ENCODE peak calls at places on chromosome 2, in eight cellular contexts. L, Y, B, G, J, N, W and R are unnamed samples.

GRCh38 chr2:227414846-227415245 is 27.1 kb upstream of the SCYGR1 start:
- DNase-seq in L (peak), Y (peak), B (peak), G (peak), J (no peak), N (peak), W (peak), R (no peak)

GRCh38 chr2:226607379-226607778 is 192.2 kb downstream of the IRS1 start:
- DNase-seq in L (no peak), Y (peak), B (no peak), G (peak), J (no peak), N (peak), W (no peak), R (no peak)

GRCh38 chr2:233165543-233165894 is 86.0 kb upstream of the ATG16L1 start:
- DNase-seq in L (no peak), Y (no peak), B (no peak), G (no peak), J (no peak), N (no peak), W (no peak), R (no peak)

GRCh38 chr2:3636586-3637310 is 21.3 kb upstream of the ALLC start:
- DNase-seq in L (no peak), Y (no peak), B (no peak), G (no peak), J (no peak), N (no peak), W (no peak), R (no peak)

GRCh38 chr2:196277002-196277401 is 105.6 kb upstream of the STK17B start:
- DNase-seq in L (peak), Y (peak), B (no peak), G (peak), J (peak), N (no peak), W (peak), R (peak)

GRCh38 chr2:38092196-38092902 is 16.4 kb upstream of the CYP1B1 start:
- DNase-seq in L (no peak), Y (peak), B (no peak), G (peak), J (no peak), N (peak), W (no peak), R (peak)

GRCh38 chr2:105038383-105039061 is 653 bp downstream of the MRPS9 start:
- DNase-seq in L (peak), Y (peak), B (no peak), G (peak), J (no peak), N (no peak), W (peak), R (no peak)

GRCh38 chr2:147937744-147938349 is 82.7 kb downstream of the ORC4 start:
- DNase-seq in L (peak), Y (peak), B (peak), G (peak), J (peak), N (no peak), W (peak), R (peak)

GRCh38 chr2:173146590-173146989 is 70.9 kb downstream of the MAP3K20 start:
- DNase-seq in L (peak), Y (peak), B (no peak), G (no peak), J (no peak), N (no peak), W (no peak), R (no peak)

GRCh38 chr2:67645280-67646255 is 248.4 kb downstream of the ETAA1 start:
- DNase-seq in L (no peak), Y (peak), B (no peak), G (no peak), J (no peak), N (peak), W (no peak), R (no peak)

GRCh38 chr2:215833531-215834162 is 179.7 kb downstream of the MREG start:
- DNase-seq in L (peak), Y (peak), B (peak), G (peak), J (peak), N (peak), W (peak), R (peak)

GRCh38 chr2:43397411-43397810 is 171.0 kb upstream of the ZFP36L2 start:
- DNase-seq in L (no peak), Y (no peak), B (no peak), G (no peak), J (no peak), N (no peak), W (no peak), R (no peak)

GRCh38 chr2:61689526-61689925 is 151.4 kb upstream of the XPO1 start:
- DNase-seq in L (no peak), Y (peak), B (no peak), G (peak), J (no peak), N (no peak), W (no peak), R (no peak)

GRCh38 chr2:59276033-59276432 is 1034.9 kb upstream of the FANCL start:
- DNase-seq in L (no peak), Y (no peak), B (no peak), G (no peak), J (no peak), N (no peak), W (no peak), R (no peak)

GRCh38 chr2:235097196-235097895 is 145.5 kb downstream of the SH3BP4 start:
- DNase-seq in L (no peak), Y (no peak), B (no peak), G (no peak), J (no peak), N (no peak), W (no peak), R (no peak)

GRCh38 chr2:227862741-227863588 is 8.5 kb upstream of the DAW1 start:
- DNase-seq in L (peak), Y (peak), B (peak), G (peak), J (peak), N (peak), W (peak), R (peak)

GRCh38 chr2:54429811-54430600 is 26.1 kb upstream of the SPTBN1 start:
- DNase-seq in L (no peak), Y (no peak), B (no peak), G (no peak), J (peak), N (no peak), W (no peak), R (no peak)

GRCh38 chr2:233267516-233268245 is 16.2 kb downstream of the ATG16L1 start:
- DNase-seq in L (no peak), Y (no peak), B (no peak), G (no peak), J (no peak), N (no peak), W (no peak), R (no peak)

GRCh38 chr2:228768818-228769217 is 502.3 kb downstream of the PID1 start:
- DNase-seq in L (peak), Y (peak), B (no peak), G (peak), J (no peak), N (peak), W (peak), R (peak)

GRCh38 chr2:44267269-44268258 is 7.7 kb upstream of the SLC3A1 start:
- DNase-seq in L (peak), Y (no peak), B (no peak), G (peak), J (no peak), N (peak), W (no peak), R (no peak)

GRCh38 chr2:127762846-127763245 is 48.1 kb downstream of the WDR33 start:
- DNase-seq in L (no peak), Y (peak), B (no peak), G (no peak), J (no peak), N (peak), W (peak), R (no peak)
- H2AFZ ChIP-seq in L (no peak), Y (no peak), B (no peak), G (no peak), J (no peak), N (no peak), W (no peak), R (no peak)

GRCh38 chr2:74529357-74530238 is at the start of the genes AUP1 and HTRA2:
- DNase-seq in L (peak), Y (peak), B (peak), G (peak), J (peak), N (peak), W (peak), R (peak)
- H2AFZ ChIP-seq in L (peak), Y (peak), B (no peak), G (peak), J (peak), N (peak), W (peak), R (peak)

GRCh38 chr2:119929537-119929936 is 83.3 kb upstream of the EPB41L5 start:
- DNase-seq in L (no peak), Y (no peak), B (no peak), G (no peak), J (no peak), N (no peak), W (no peak), R (no peak)
- H2AFZ ChIP-seq in L (no peak), Y (no peak), B (no peak), G (no peak), J (no peak), N (no peak), W (no peak), R (no peak)

GRCh38 chr2:198004173-198004572 is 199.8 kb downstream of the PLCL1 start:
- DNase-seq in L (no peak), Y (no peak), B (no peak), G (peak), J (peak), N (peak), W (no peak), R (no peak)

GRCh38 chr2:198008230-198008629 is 203.8 kb downstream of the PLCL1 start:
- DNase-seq in L (no peak), Y (no peak), B (no peak), G (no peak), J (no peak), N (no peak), W (no peak), R (no peak)

GRCh38 chr2:198006733-198007132 is 202.3 kb downstream of the PLCL1 start:
- DNase-seq in L (no peak), Y (no peak), B (no peak), G (no peak), J (no peak), N (no peak), W (no peak), R (no peak)

GRCh38 chr2:198000417-198000816 is 196.0 kb downstream of the PLCL1 start:
- DNase-seq in L (no peak), Y (no peak), B (no peak), G (no peak), J (no peak), N (no peak), W (no peak), R (no peak)

DNA sequence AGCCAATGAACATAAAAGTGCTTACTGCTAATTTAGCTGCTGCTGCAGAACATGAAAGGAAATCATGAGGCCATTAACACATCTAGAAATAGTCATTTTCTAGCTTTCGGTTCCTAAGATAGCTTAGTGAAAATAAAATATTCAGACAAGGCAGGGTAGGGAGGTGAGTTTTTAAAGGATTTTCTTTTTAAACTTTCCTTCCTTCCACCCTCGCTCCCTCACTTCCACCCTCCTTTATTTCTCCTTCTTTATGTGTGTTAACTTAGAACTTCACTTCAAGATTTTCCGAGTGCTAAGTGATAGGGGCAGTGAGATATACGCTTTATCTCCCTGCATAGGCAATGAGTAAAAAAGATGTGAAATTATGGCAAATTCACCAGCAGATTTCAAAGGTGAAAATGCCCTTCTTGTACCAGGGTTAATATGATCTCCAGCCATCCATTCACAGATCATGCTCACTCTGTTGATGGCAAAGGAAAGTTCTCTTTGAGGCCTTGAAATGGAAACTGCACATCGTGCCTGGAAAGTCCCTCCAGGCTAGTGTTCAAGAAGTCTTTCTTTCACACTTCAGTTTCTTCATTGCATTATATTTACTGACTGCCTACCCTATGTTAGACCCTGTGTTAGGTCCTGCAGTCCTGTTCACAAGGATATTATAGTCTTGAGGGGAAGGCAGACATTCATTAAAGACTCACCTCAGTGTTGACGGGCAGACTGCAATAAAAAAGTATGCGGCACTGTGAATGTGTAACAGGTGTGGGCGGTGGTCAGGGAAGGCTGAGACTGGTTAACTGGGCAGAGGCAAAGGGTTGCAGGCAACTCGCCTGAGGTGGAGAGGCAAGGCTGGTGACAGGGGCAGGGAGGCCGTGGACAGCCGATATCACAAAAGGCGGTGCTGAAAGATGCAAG is 200.8 kb downstream of the PLCL1 start:
- DNase-seq in L (no peak), Y (no peak), B (no peak), G (no peak), J (peak), N (no peak), W (no peak), R (no peak)
- H2AFZ ChIP-seq in L (no peak), Y (no peak), B (no peak), G (no peak), J (no peak), N (no peak), W (no peak), R (no peak)